ENCODE peak calls at places on chromosomes 13 and 19, in four cellular contexts. C is IMR-90, H is H9, M is H1. E is an unnamed sample.
A peak's percentile ranks its signal among the peaks of the same experiment; 100 is the strongest.

GRCh38 chr13:106630162-106630561 is 62.2 kb upstream of the ARGLU1 start:
- DNase-seq in C (no peak), H (no peak), M (no peak), E (peak; percentile 52)

GRCh38 chr13:73274147-73274546 is 215.3 kb downstream of the KLF5 start:
- DNase-seq in H (no peak), C (peak; percentile 27), M (no peak), E (no peak)

GRCh38 chr19:39078436-39079200 is 5.5 kb upstream of the ACP7 start:
- DNase-seq in H (no peak), M (no peak), C (peak; percentile 97), E (no peak)

GRCh38 chr13:81393686-81394085 is 1052.8 kb upstream of the SPRY2 start:
- DNase-seq in M (no peak), H (no peak), C (no peak), E (peak; percentile 62)

GRCh38 chr19:11091343-11092153 is 2.3 kb downstream of the LDLR start:
- DNase-seq in M (no peak), C (peak; percentile 90), H (no peak), E (peak; percentile 97)

GRCh38 chr13:101767096-101767495 is 314.6 kb downstream of the ITGBL1 start:
- DNase-seq in C (no peak), H (no peak), M (no peak), E (no peak)

GRCh38 chr19:40811478-40812341 is 12.7 kb downstream of the EGLN2 start:
- DNase-seq in H (peak; percentile 51), C (no peak), M (no peak), E (no peak)

GRCh38 chr13:38753878-38754277 is 67.0 kb downstream of the FREM2 start:
- DNase-seq in M (no peak), H (no peak), C (no peak), E (peak; percentile 50)

GRCh38 chr19:17560205-17560595 is 4.8 kb downstream of the COLGALT1 start:
- DNase-seq in M (no peak), C (peak; percentile 93), H (no peak), E (no peak)

GRCh38 chr13:83881031-83881727 is 1.1 kb downstream of the SLITRK1 start:
- DNase-seq in H (no peak), M (no peak), C (no peak), E (no peak)

GRCh38 chr13:36069881-36070366 is 61.3 kb downstream of the DCLK1 start:
- DNase-seq in H (no peak), C (no peak), M (no peak), E (no peak)

GRCh38 chr19:29487432-29487831 is 38.4 kb upstream of the VSTM2B start:
- DNase-seq in H (no peak), C (no peak), M (no peak), E (no peak)

GRCh38 chr19:8307400-8307964 is 676 bp downstream of the CD320 start:
- DNase-seq in M (no peak), H (no peak), C (no peak), E (peak; percentile 40)

GRCh38 chr13:24605923-24606372 is 74.3 kb upstream of the ATP12A start:
- DNase-seq in C (peak; percentile 11), M (no peak), H (no peak), E (peak; percentile 78)

GRCh38 chr13:108326318-108326717 is 56.8 kb downstream of the TNFSF13B start:
- DNase-seq in C (no peak), M (no peak), H (no peak), E (peak; percentile 53)

GRCh38 chr13:97344250-97345175 is 89.5 kb upstream of the RAP2A start:
- DNase-seq in M (no peak), H (no peak), C (peak; percentile 61), E (peak; percentile 59)

GRCh38 chr13:100773923-100774641 is 99.5 kb upstream of the TMTC4 start:
- DNase-seq in H (no peak), M (no peak), C (no peak), E (peak; percentile 58)

GRCh38 chr19:35991731-35992450 is 3.1 kb upstream of the SDHAF1 start:
- DNase-seq in C (no peak), M (no peak), H (no peak), E (no peak)

GRCh38 chr19:13689050-13689449 is 75.3 kb upstream of the MRI1 start:
- DNase-seq in H (peak; percentile 54), C (peak; percentile 15), M (no peak), E (peak; percentile 85)

GRCh38 chr19:48518207-48518606 is 6.6 kb upstream of the LMTK3 start:
- DNase-seq in C (no peak), H (no peak), M (no peak), E (no peak)

GRCh38 chr19:51772977-51773376 is 12.0 kb downstream of the FPR2 start:
- DNase-seq in M (no peak), C (no peak), H (no peak), E (no peak)

GRCh38 chr13:65605386-65605785 is 1624.8 kb downstream of the PCDH9 start:
- DNase-seq in M (no peak), H (no peak), C (peak; percentile 3), E (no peak)

GRCh38 chr13:32246468-32246867 is 68.7 kb downstream of the ZAR1L start:
- DNase-seq in M (peak; percentile 56), C (peak; percentile 76), H (peak; percentile 84), E (peak; percentile 95)

GRCh38 chr13:113941571-113942191 is 32.2 kb downstream of the C13orf46 start:
- DNase-seq in C (no peak), M (no peak), H (no peak), E (peak; percentile 12)
- H3K56ac ChIP-seq in C (no peak overlapping the region), M (no peak overlapping the region), H (no peak overlapping the region), E (no peak overlapping the region)

GRCh38 chr19:46270521-46271256 is 26.2 kb upstream of the HIF3A start:
- DNase-seq in H (no peak), M (no peak), C (no peak), E (peak; percentile 96)

GRCh38 chr19:46269085-46269484 is 27.8 kb upstream of the HIF3A start:
- DNase-seq in M (no peak), H (no peak), C (no peak), E (peak; percentile 51)

GRCh38 chr19:46271488-46272197 is 25.2 kb upstream of the HIF3A start:
- DNase-seq in M (no peak), C (peak; percentile 70), H (no peak), E (peak; percentile 56)
- H2BK15ac ChIP-seq in M (peak overlapping the region; percentile 92), C (no peak overlapping the region), H (no peak overlapping the region), E (no peak overlapping the region)

GRCh38 chr13:40180776-40181175 is 485.7 kb downstream of the FOXO1 start:
- DNase-seq in C (no peak), H (no peak), M (no peak), E (no peak)
- H2BK120ac ChIP-seq in C (no peak overlapping the region), H (no peak overlapping the region), M (no peak overlapping the region), E (no peak overlapping the region)

GRCh38 chr13:76888421-76888820 is 2.2 kb upstream of the KCTD12 start:
- DNase-seq in M (no peak), C (no peak), H (no peak), E (no peak)

GRCh38 chr13:76894401-76895110 is 8.4 kb upstream of the KCTD12 start:
- DNase-seq in C (no peak), H (no peak), M (no peak), E (no peak)

GRCh38 chr13:76890036-76890435 is 3.8 kb upstream of the KCTD12 start:
- DNase-seq in M (no peak), C (peak; percentile 33), H (no peak), E (no peak)

GRCh38 chr13:76889254-76889653 is 3.0 kb upstream of the KCTD12 start:
- DNase-seq in C (no peak), H (no peak), M (no peak), E (no peak)

GRCh38 chr13:76892488-76892887 is 6.3 kb upstream of the KCTD12 start:
- DNase-seq in H (no peak), M (no peak), C (no peak), E (no peak)
- H3K56ac ChIP-seq in H (no peak overlapping the region), M (no peak overlapping the region), C (no peak overlapping the region), E (no peak overlapping the region)

GRCh38 chr13:94712287-94712811 is at the start of gene SOX21:
- DNase-seq in M (no peak), C (no peak), H (peak; percentile 49), E (peak; percentile 39)
- H2BK15ac ChIP-seq in M (no peak within 1 kb of the TSS), C (no peak within 1 kb of the TSS), H (no peak within 1 kb of the TSS), E (no peak within 1 kb of the TSS)

DNA sequence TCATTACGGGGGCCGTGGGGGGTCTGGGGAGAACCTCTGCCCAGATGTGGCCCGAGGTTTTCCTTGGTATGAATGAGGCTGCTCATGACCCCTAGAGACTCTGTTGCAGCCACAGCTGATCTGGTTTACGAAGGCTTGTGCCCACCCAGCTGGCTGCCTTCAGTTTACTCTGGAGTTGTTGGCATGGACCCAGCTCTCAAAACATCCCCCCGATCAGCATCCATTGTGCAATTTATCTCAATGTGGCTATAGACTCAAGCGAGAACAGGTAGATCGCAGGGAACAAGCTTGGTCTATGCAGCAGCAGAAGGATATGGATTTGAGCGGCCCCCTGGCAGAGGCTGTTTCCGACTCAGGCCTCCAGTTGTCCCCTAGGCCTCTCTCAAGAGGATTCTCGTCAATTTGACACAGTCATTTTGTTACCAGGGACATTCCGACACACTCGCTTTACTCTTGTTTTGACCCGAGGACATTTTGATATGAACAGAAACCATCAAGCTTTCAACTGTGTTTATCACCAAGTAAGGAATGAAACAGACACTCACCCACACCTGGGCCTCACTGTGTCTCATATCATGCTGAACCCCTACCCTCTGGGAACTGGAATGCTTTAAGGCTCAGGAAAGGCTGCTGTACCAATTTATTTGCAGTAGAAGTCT is 161.5 kb downstream of the KATNAL1 start:
- DNase-seq in C (no peak), M (no peak), H (no peak), E (no peak)
- H2BK120ac ChIP-seq in C (no peak overlapping the region), M (no peak overlapping the region), H (no peak overlapping the region), E (no peak overlapping the region)

GRCh38 chr19:19679176-19680073 is 10.8 kb downstream of the ZNF101 start:
- DNase-seq in C (no peak), M (no peak), H (no peak), E (no peak)

GRCh38 chr19:19670070-19670551 is 1.5 kb downstream of the ZNF101 start:
- DNase-seq in C (no peak), H (peak; percentile 61), M (peak; percentile 34), E (peak; percentile 76)

GRCh38 chr19:19677579-19677978 is 8.9 kb downstream of the ZNF101 start:
- DNase-seq in H (no peak), C (no peak), M (no peak), E (no peak)

GRCh38 chr19:19672816-19673215 is 4.2 kb downstream of the ZNF101 start:
- DNase-seq in H (no peak), C (no peak), M (no peak), E (no peak)

GRCh38 chr19:19674315-19674714 is 5.7 kb downstream of the ZNF101 start:
- DNase-seq in H (no peak), C (no peak), M (no peak), E (no peak)
- H3K56ac ChIP-seq in H (no peak overlapping the region), C (no peak overlapping the region), M (no peak overlapping the region), E (no peak overlapping the region)

E was measured in mesendoderm.